ENCODE peak calls at places on chromosomes 5 and 9, in four cellular contexts. One of them, this sample, is unnamed.

GRCh38 chr5:141850183-141850768 is 27.9 kb downstream of the PCDH1 start:
- DNase-seq in CD4-positive, alpha-beta T cell: no peak
- DNase-seq in HFFc6: peak; percentile 13
- DNase-seq in HTR-8/SVneo: peak; percentile 74
- DNase-seq in this sample: no peak

GRCh38 chr5:157130933-157131332 is 11.7 kb downstream of the MED7 start:
- DNase-seq in CD4-positive, alpha-beta T cell: no peak
- DNase-seq in HTR-8/SVneo: no peak
- DNase-seq in HFFc6: no peak
- DNase-seq in this sample: no peak

GRCh38 chr5:107680099-107680498 is 9.4 kb upstream of the EFNA5 start:
- DNase-seq in HTR-8/SVneo: no peak
- DNase-seq in HFFc6: no peak
- DNase-seq in CD4-positive, alpha-beta T cell: no peak
- DNase-seq in this sample: no peak

GRCh38 chr5:132026516-132027008 is 15.1 kb upstream of the ACSL6 start:
- DNase-seq in CD4-positive, alpha-beta T cell: no peak
- DNase-seq in HFFc6: no peak
- DNase-seq in HTR-8/SVneo: no peak
- DNase-seq in this sample: no peak

GRCh38 chr5:4563400-4563799 is 576.7 kb upstream of the ADAMTS16 start:
- DNase-seq in HTR-8/SVneo: no peak
- DNase-seq in CD4-positive, alpha-beta T cell: no peak
- DNase-seq in HFFc6: no peak
- DNase-seq in this sample: no peak

GRCh38 chr9:5832093-5832542 is 799 bp downstream of the ERMP1 start:
- DNase-seq in HFFc6: no peak
- DNase-seq in CD4-positive, alpha-beta T cell: no peak
- DNase-seq in HTR-8/SVneo: no peak
- DNase-seq in this sample: no peak

GRCh38 chr9:95771556-95772280 is 103.8 kb upstream of the ERCC6L2 start:
- DNase-seq in CD4-positive, alpha-beta T cell: no peak
- DNase-seq in HFFc6: no peak
- DNase-seq in HTR-8/SVneo: no peak
- DNase-seq in this sample: no peak

GRCh38 chr9:36738318-36738975 is 165.8 kb downstream of the MELK start:
- DNase-seq in HFFc6: peak; percentile 46
- DNase-seq in CD4-positive, alpha-beta T cell: no peak
- DNase-seq in HTR-8/SVneo: peak; percentile 18
- DNase-seq in this sample: no peak

GRCh38 chr9:103397868-103398600 is 402.9 kb downstream of the CYLC2 start:
- DNase-seq in HFFc6: peak; percentile 0
- DNase-seq in CD4-positive, alpha-beta T cell: no peak
- DNase-seq in HTR-8/SVneo: peak; percentile 24
- DNase-seq in this sample: no peak

GRCh38 chr5:122805481-122805880 is 30.6 kb downstream of the SNX2 start:
- DNase-seq in CD4-positive, alpha-beta T cell: no peak
- DNase-seq in HFFc6: peak; percentile 9
- DNase-seq in HTR-8/SVneo: no peak
- DNase-seq in this sample: peak; percentile 1

GRCh38 chr9:96139592-96140251 is 162.3 kb downstream of the HSD17B3 start:
- DNase-seq in HFFc6: peak; percentile 63
- DNase-seq in CD4-positive, alpha-beta T cell: no peak
- DNase-seq in HTR-8/SVneo: no peak
- DNase-seq in this sample: peak; percentile 68

GRCh38 chr9:109974143-109974917 is 194.3 kb downstream of the PALM2AKAP2 start:
- DNase-seq in CD4-positive, alpha-beta T cell: no peak
- DNase-seq in HFFc6: no peak
- DNase-seq in HTR-8/SVneo: no peak
- DNase-seq in this sample: no peak

GRCh38 chr5:73312146-73312871 is 136.3 kb downstream of the FOXD1 start:
- DNase-seq in HTR-8/SVneo: no peak
- DNase-seq in CD4-positive, alpha-beta T cell: no peak
- DNase-seq in HFFc6: peak; percentile 80
- DNase-seq in this sample: peak; percentile 64